ENCODE peak calls at places on chromosome 6, in four cellular contexts. A is psoas muscle, R is esophagus squamous epithelium, O is choroid plexus epithelial cell. B is an unnamed sample.

GRCh38 chr6:136446579-136447182 is 103.5 kb downstream of the MAP7 start:
- DNase-seq in A (no peak), R (no peak), O (peak), B (no peak)

GRCh38 chr6:114638346-114638745 is 295.5 kb upstream of the HS3ST5 start:
- DNase-seq in A (no peak), R (no peak), O (no peak), B (no peak)

GRCh38 chr6:91476000-91476399 is 889.1 kb upstream of the MAP3K7 start:
- DNase-seq in A (no peak), R (no peak), O (peak), B (peak)

GRCh38 chr6:37407948-37408347 is 25.1 kb upstream of the CMTR1 start:
- DNase-seq in A (no peak), R (no peak), O (no peak), B (no peak)

GRCh38 chr6:37171141-37171969 is 1.4 kb downstream of the PIM1 start:
- DNase-seq in A (peak), R (no peak), O (peak), B (no peak)

GRCh38 chr6:165663283-165663735 is 268 bp upstream of the PDE10A start:
- DNase-seq in A (no peak), R (no peak), O (peak), B (peak)

GRCh38 chr6:156953478-156954146 is 176.4 kb downstream of the ARID1B start:
- DNase-seq in A (no peak), R (no peak), O (peak), B (peak)

GRCh38 chr6:82571431-82571830 is 207.8 kb downstream of the TPBG start:
- DNase-seq in A (no peak), R (no peak), O (no peak), B (no peak)

GRCh38 chr6:148780918-148781436 is 34.1 kb downstream of the UST start:
- DNase-seq in A (no peak), R (no peak), O (no peak), B (no peak)

GRCh38 chr6:90885611-90886056 is 298.8 kb upstream of the MAP3K7 start:
- DNase-seq in A (no peak), R (no peak), O (no peak), B (no peak)

GRCh38 chr6:168671863-168672546 is 231.0 kb downstream of the SMOC2 start:
- DNase-seq in A (no peak), R (no peak), O (no peak), B (no peak)

GRCh38 chr6:44655368-44656342 is 268.1 kb downstream of the CDC5L start:
- DNase-seq in A (peak), R (no peak), O (peak), B (no peak)

GRCh38 chr6:134719850-134720249 is 230.1 kb downstream of the ALDH8A1 start:
- DNase-seq in A (no peak), R (no peak), O (no peak), B (no peak)

GRCh38 chr6:111949546-111949945 is 76.3 kb upstream of the FYN start:
- DNase-seq in A (no peak), R (no peak), O (no peak), B (no peak)

GRCh38 chr6:14107000-14107399 is 10.6 kb upstream of the CD83 start:
- DNase-seq in A (no peak), R (no peak), O (no peak), B (no peak)

GRCh38 chr6:5490495-5491069 is 229.3 kb downstream of the FARS2 start:
- DNase-seq in A (no peak), R (no peak), O (no peak), B (no peak)